ENCODE peak calls at places on chromosomes 16 and 17, in four cellular contexts. Z is prostate gland, J is A549, W is NB4. D is an unnamed sample.

GRCh38 chr16:1781254-1781653 is 1.1 kb downstream of the SPSB3 start:
- DNase-seq in J (no peak), Z (no peak), W (no peak), D (no peak)

GRCh38 chr17:69558796-69559195 is 144.3 kb downstream of the MAP2K6 start:
- DNase-seq in J (no peak), W (no peak), Z (no peak), D (no peak)

GRCh38 chr17:76492250-76492988 is 8.8 kb downstream of the RHBDF2 start:
- DNase-seq in Z (no peak), J (no peak), W (peak), D (no peak)

GRCh38 chr17:17088511-17089205 is 46.4 kb downstream of the MPRIP start:
- DNase-seq in J (no peak), W (no peak), Z (no peak), D (no peak)

GRCh38 chr17:66214893-66215528 is 14.2 kb downstream of the APOH start:
- DNase-seq in J (no peak), Z (no peak), W (no peak), D (no peak)

GRCh38 chr17:79789943-79790804 is 6.7 kb downstream of the CBX8 start:
- DNase-seq in Z (no peak), J (peak), W (peak), D (no peak)

GRCh38 chr16:68064791-68065365 is 20.3 kb upstream of the NFATC3 start:
- DNase-seq in Z (peak), W (peak), J (peak), D (peak)

GRCh38 chr16:85436636-85437160 is 176.4 kb upstream of the GSE1 start:
- DNase-seq in W (no peak), Z (peak), J (no peak), D (no peak)

GRCh38 chr16:84091460-84091859 is 25.3 kb downstream of the MBTPS1 start:
- DNase-seq in Z (no peak), W (no peak), J (no peak), D (no peak)

GRCh38 chr17:82548681-82549303 is 29.3 kb downstream of the FOXK2 start:
- DNase-seq in Z (no peak), J (no peak), W (peak), D (peak)

GRCh38 chr17:8311131-8311790 is 1.2 kb downstream of the ARHGEF15 start:
- DNase-seq in Z (no peak), J (no peak), W (no peak), D (no peak)

GRCh38 chr16:13510425-13511151 is 409.4 kb upstream of the ERCC4 start:
- DNase-seq in Z (no peak), W (peak), J (no peak), D (no peak)

GRCh38 chr17:64706224-64707076 is 44.3 kb upstream of the SMURF2 start:
- DNase-seq in J (peak), W (no peak), Z (peak), D (no peak)

GRCh38 chr16:72501739-72502653 is 330.0 kb upstream of the PMFBP1 start:
- DNase-seq in W (peak), J (peak), Z (peak), D (peak)

GRCh38 chr16:4862639-4863038 is 15.4 kb downstream of the UBN1 start:
- DNase-seq in Z (no peak), W (peak), J (no peak), D (peak)

GRCh38 chr17:33292184-33292980 is 713 bp downstream of the ASIC2 start:
- DNase-seq in W (no peak), Z (no peak), J (peak), D (no peak)

GRCh38 chr16:86011532-86011931 is 112.6 kb downstream of the IRF8 start:
- DNase-seq in Z (no peak), J (no peak), W (peak), D (no peak)

GRCh38 chr17:59427996-59428395 is 96.5 kb downstream of the YPEL2 start:
- DNase-seq in Z (no peak), J (no peak), W (no peak), D (no peak)

GRCh38 chr16:26649646-26650045 is 417.1 kb upstream of the C16orf82 start:
- DNase-seq in Z (no peak), J (no peak), W (no peak), D (no peak)

GRCh38 chr16:87874639-87875472 is 5.5 kb upstream of the SLC7A5 start:
- DNase-seq in J (no peak), Z (no peak), W (no peak), D (no peak)

GRCh38 chr16:68231384-68232136 is 4.4 kb downstream of the ESRP2 start:
- DNase-seq in J (no peak), W (no peak), Z (no peak), D (no peak)

GRCh38 chr17:64447526-64447925 is 1.4 kb upstream of the MILR1 start:
- DNase-seq in J (no peak), Z (no peak), W (no peak), D (no peak)

GRCh38 chr16:20363191-20363590 is 10.7 kb upstream of the UMOD start:
- DNase-seq in W (no peak), Z (peak), J (no peak), D (no peak)

GRCh38 chr17:75428775-75429469 is 23.4 kb upstream of the GRB2 start:
- DNase-seq in J (peak), W (no peak), Z (no peak), D (no peak)

GRCh38 chr17:37642706-37643105 is 540 bp downstream of the DDX52 start:
- DNase-seq in W (peak), Z (no peak), J (peak), D (no peak)

GRCh38 chr16:11392041-11392581 is 46.9 kb downstream of the RMI2 start:
- DNase-seq in Z (no peak), W (no peak), J (no peak), D (peak)

GRCh38 chr16:72876221-72876620 is 171.7 kb downstream of the ZFHX3 start:
- DNase-seq in W (peak), J (no peak), Z (no peak), D (peak)

GRCh38 chr17:2571523-2572303 is 21.7 kb upstream of the PAFAH1B1 start:
- DNase-seq in W (no peak), Z (no peak), J (no peak), D (no peak)

GRCh38 chr17:2264023-2264860 is 39.3 kb downstream of the SMG6 start:
- DNase-seq in W (no peak), J (no peak), Z (no peak), D (no peak)

GRCh38 chr16:19094542-19095365 is 19.0 kb upstream of the ITPRIPL2 start:
- DNase-seq in J (no peak), W (peak), Z (no peak), D (no peak)

GRCh38 chr17:59375858-59376257 is 44.4 kb downstream of the YPEL2 start:
- DNase-seq in Z (no peak), J (no peak), W (no peak), D (no peak)

GRCh38 chr17:27343972-27344607 is 50.2 kb downstream of the WSB1 start:
- DNase-seq in Z (no peak), J (no peak), W (no peak), D (no peak)

GRCh38 chr17:18362509-18363020 is 785 bp downstream of the SHMT1 start:
- DNase-seq in J (peak), Z (peak), W (peak), D (peak)
- TF ChIP-seq POLR2A in J (no peak), Z (no peak), W (no peak), D (no peak)

GRCh38 chr17:56913867-56914640 is at the start of gene TRIM25:
- DNase-seq in W (peak), Z (peak), J (peak), D (peak)

GRCh38 chr17:56912105-56912999 is 1.5 kb downstream of the TRIM25 start:
- DNase-seq in Z (no peak), J (no peak), W (peak), D (peak)

GRCh38 chr17:56914641-56915263 is 903 bp upstream of the TRIM25 start:
- DNase-seq in Z (no peak), W (no peak), J (no peak), D (no peak)

GRCh38 chr17:56910509-56911235 is 3.2 kb downstream of the TRIM25 start:
- DNase-seq in Z (no peak), W (no peak), J (no peak), D (no peak)

DNA sequence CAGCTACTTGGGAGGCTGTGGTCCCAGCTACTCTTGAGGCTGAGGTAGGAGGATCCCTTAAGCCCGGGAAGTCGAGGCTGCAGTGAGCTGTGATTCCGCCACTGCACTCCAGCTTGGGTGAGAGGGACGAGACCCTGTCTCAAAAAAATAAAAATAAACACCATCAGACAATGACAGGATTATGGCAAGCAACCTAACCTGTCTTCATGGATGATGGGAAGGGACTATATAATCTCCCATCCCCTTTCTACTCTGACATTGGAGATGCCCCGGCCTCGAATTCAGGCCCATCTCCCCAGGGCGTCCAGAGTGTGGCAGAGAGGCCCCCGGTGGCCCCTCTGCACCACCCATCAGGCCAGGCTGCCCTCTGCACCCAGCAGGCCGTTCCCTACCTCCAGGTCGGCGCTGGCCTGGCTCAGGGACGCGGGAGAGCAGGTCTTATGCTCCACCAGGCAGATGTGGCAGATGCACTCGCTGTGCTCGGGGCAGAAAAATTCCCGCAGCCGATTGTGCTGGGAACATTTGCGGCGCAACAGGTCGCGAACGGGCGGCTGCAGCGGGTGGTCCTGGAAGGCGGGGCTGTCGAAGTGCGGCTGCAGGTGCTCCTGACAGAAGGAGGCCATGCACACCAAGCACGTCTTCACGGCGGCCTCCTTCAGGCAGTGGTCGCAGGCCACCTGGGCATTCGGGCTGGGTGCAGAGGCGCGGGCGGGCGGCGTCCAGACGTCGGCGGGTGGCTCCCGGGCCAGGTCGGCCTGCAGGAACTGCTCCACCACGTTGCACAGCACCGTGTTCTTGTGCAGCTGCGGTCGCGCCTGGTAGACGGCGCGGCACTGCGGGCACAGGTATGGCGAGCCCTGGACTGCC is 616 bp downstream of the TRIM25 start:
- DNase-seq in W (no peak), Z (peak), J (no peak), D (no peak)
- TF ChIP-seq CTCF in W (no peak), Z (no peak), J (no peak), D (no peak)

GRCh38 chr17:41304091-41304490 is 1.4 kb upstream of the KRTAP29-1 start:
- DNase-seq in J (no peak), Z (no peak), W (no peak), D (no peak)

GRCh38 chr17:41308251-41308917 is 725 bp downstream of the KRTAP16-1 start:
- DNase-seq in J (no peak), W (peak), Z (peak), D (no peak)

GRCh38 chr17:41308918-41309359 is at the start of gene KRTAP16-1:
- DNase-seq in Z (no peak), W (no peak), J (no peak), D (no peak)

GRCh38 chr17:41311111-41311510 is 2.0 kb upstream of the KRTAP16-1 start:
- DNase-seq in Z (no peak), J (no peak), W (no peak), D (no peak)

GRCh38 chr17:41307647-41308046 is 1.5 kb downstream of the KRTAP16-1 start:
- DNase-seq in W (no peak), J (no peak), Z (no peak), D (no peak)
- TF ChIP-seq POLR2A in W (no peak), J (no peak), Z (no peak), D (no peak)

GRCh38 chr16:77793417-77793816 is 5.1 kb downstream of the VAT1L start:
- DNase-seq in W (no peak), Z (no peak), J (no peak), D (no peak)
- TF ChIP-seq CTCF in W (no peak), Z (no peak), J (no peak), D (no peak)

GRCh38 chr16:29820730-29821662 is 734 bp downstream of the MVP start:
- DNase-seq in Z (peak), J (peak), W (no peak), D (peak)
- TF ChIP-seq POLR2A in Z (peak), J (peak), W (no peak), D (no peak)

DNA sequence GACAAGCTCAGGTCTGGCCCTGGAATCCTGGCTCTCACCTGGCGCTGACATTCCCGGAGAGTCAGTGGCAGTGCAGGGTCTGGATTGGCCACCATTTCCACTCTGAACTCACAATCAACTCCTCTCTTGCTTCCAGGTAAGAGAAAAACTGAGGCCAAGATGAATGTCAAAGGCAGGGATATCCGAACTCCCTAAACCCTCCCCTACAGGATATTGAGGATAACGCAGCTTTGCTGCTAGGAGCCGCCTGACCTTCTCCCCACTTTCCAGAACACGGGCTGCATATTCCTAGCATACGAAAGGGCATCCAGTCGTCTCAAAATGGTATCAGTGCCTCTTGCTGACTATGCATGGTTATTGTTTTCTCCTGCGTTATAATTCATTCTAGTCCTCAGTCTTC is 473.4 kb downstream of the SOX9 start:
- DNase-seq in J (no peak), W (no peak), Z (no peak), D (no peak)
- TF ChIP-seq CTCF in J (no peak), W (no peak), Z (no peak), D (no peak)

GRCh38 chr17:48113201-48113676 is 5.7 kb downstream of the SNX11 start:
- DNase-seq in Z (no peak), W (peak), J (no peak), D (no peak)
- TF ChIP-seq POLR2A in Z (no peak), W (peak), J (no peak), D (no peak)

GRCh38 chr17:39926588-39927100 is 757 bp downstream of the ORMDL3 start:
- DNase-seq in J (peak), W (peak), Z (no peak), D (no peak)

GRCh38 chr17:39927928-39928867 is 666 bp downstream of the LRRC3C start:
- DNase-seq in J (peak), Z (peak), W (no peak), D (peak)

GRCh38 chr17:39926135-39926587 is 1.2 kb downstream of the ORMDL3 start:
- DNase-seq in J (no peak), W (no peak), Z (no peak), D (no peak)

GRCh38 chr17:39928868-39929651 is 1.5 kb downstream of the LRRC3C start:
- DNase-seq in J (peak), W (peak), Z (no peak), D (no peak)

DNA sequence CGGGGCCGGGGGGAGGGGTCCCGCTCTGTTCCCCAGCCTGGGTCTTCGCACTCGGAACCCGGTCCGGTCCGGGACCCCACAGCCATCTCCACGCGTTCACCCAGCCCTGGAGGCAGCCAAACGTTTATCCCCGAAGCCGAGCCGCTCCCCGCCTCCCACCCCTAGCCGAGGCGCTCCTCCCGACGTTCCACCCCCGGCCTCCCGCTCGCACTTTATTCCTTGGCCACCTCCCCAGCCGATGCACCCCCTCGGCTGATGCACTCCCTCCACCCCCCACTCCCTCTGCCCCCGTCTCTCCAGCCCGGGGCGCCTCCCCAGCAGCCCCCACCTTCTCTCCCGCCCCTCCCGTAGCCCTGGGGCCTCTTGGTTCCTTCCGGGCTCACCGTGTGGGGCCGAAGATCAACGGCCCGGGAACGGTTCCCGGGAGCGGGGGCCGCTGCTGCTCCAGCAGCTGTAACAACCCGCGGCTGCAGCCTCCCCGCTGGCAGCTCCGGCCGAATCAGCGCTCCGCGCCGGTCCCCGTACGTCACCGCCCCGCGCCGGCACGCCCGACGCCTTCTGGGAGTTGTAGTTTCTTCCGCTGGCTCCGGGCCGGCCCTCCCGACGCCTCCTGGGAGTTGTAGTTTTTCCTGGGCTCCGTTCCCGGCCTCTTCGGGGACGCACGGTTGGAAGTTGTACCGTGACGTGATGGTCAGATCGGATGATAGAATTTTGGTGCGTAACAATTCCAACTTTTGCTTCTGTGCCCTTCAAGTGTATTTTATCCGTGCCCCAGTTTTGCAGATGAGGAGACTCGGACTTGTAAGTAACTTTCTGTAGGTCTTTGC is at the start of the genes LRRC3C and ORMDL3:
- DNase-seq in W (peak), J (peak), Z (peak), D (peak)
- TF ChIP-seq CTCF in W (no peak), J (no peak), Z (no peak), D (peak)

D was measured in gastrocnemius medialis.